ENCODE peak calls at places on chromosome 1, in six cellular contexts. L is AG04450, G is fibroblast of villous mesenchyme, I is PC-3, J is WTC11, Z is OCI-LY7. F is an unnamed sample.

GRCh38 chr1:30765610-30766434 is 8.2 kb upstream of the LAPTM5 start:
- DNase-seq in L (no peak), G (no peak), I (no peak), J (no peak), Z (no peak), F (no peak)

GRCh38 chr1:230144010-230144614 is 77.1 kb downstream of the GALNT2 start:
- DNase-seq in L (no peak), G (no peak), I (no peak), J (no peak), Z (peak; percentile 35), F (no peak)

GRCh38 chr1:81717230-81717629 is 83.5 kb upstream of the ADGRL2 start:
- DNase-seq in L (no peak), G (no peak), I (peak; percentile 93), J (no peak), Z (no peak), F (no peak)

GRCh38 chr1:8315573-8316475 is 2.1 kb upstream of the SLC45A1 start:
- DNase-seq in L (no peak), G (no peak), I (peak; percentile 31), J (peak; percentile 28), Z (no peak), F (no peak)

GRCh38 chr1:212860713-212861581 is 2.9 kb downstream of the FLVCR1 start:
- DNase-seq in L (no peak), G (peak; percentile 80), I (peak; percentile 70), J (no peak), Z (no peak), F (no peak)

GRCh38 chr1:114178940-114179339 is 25.3 kb upstream of the SYT6 start:
- DNase-seq in L (no peak), G (no peak), I (peak; percentile 39), J (no peak), Z (no peak), F (no peak)

GRCh38 chr1:241275981-241276380 is 81.0 kb downstream of the RGS7 start:
- DNase-seq in L (no peak), G (no peak), I (peak; percentile 78), J (no peak), Z (no peak), F (no peak)

GRCh38 chr1:19798486-19799232 is 1.1 kb downstream of the TMCO4 start:
- DNase-seq in L (no peak), G (no peak), I (no peak), J (no peak), Z (no peak), F (no peak)

GRCh38 chr1:64956241-64956640 is 10.1 kb downstream of the JAK1 start:
- DNase-seq in L (no peak), G (peak; percentile 41), I (peak; percentile 24), J (no peak), Z (no peak), F (no peak)

GRCh38 chr1:53145942-53146708 is 3.7 kb upstream of the SLC1A7 start:
- DNase-seq in L (peak; percentile 99), G (peak; percentile 100), I (peak; percentile 99), J (no peak), Z (no peak), F (peak; percentile 98)

GRCh38 chr1:51559064-51559500 is 40.0 kb upstream of the EPS15 start:
- DNase-seq in L (no peak), G (peak; percentile 11), I (no peak), J (no peak), Z (no peak), F (no peak)

GRCh38 chr1:204410764-204411450 is 710 bp downstream of the PPP1R15B start:
- DNase-seq in L (no peak), G (peak; percentile 72), I (peak; percentile 52), J (peak; percentile 42), Z (peak; percentile 24), F (no peak)

GRCh38 chr1:150548632-150549495 is at the start of gene ADAMTSL4:
- DNase-seq in L (no peak), G (peak; percentile 89), I (peak; percentile 65), J (peak; percentile 63), Z (peak; percentile 38), F (no peak)

GRCh38 chr1:29539971-29540370 is 303.6 kb downstream of the PTPRU start:
- DNase-seq in L (no peak), G (no peak), I (no peak), J (no peak), Z (no peak), F (no peak)

GRCh38 chr1:226181996-226182714 is 4.4 kb downstream of the ACBD3 start:
- DNase-seq in L (no peak), G (peak; percentile 83), I (peak; percentile 78), J (peak; percentile 17), Z (peak; percentile 62), F (peak; percentile 8)

GRCh38 chr1:41394918-41395598 is 33.8 kb downstream of the FOXO6 start:
- DNase-seq in L (no peak), G (no peak), I (no peak), J (peak; percentile 78), Z (no peak), F (no peak)

GRCh38 chr1:202716654-202717053 is 6.4 kb upstream of the SYT2 start:
- DNase-seq in L (no peak), G (no peak), I (no peak), J (no peak), Z (no peak), F (peak; percentile 4)

GRCh38 chr1:85406887-85407593 is 57.9 kb downstream of the DDAH1 start:
- DNase-seq in L (peak; percentile 69), G (peak; percentile 83), I (peak; percentile 91), J (no peak), Z (no peak), F (peak; percentile 96)

GRCh38 chr1:109894823-109895719 is 15.6 kb upstream of the CSF1 start:
- DNase-seq in L (no peak), G (no peak), I (no peak), J (no peak), Z (no peak), F (no peak)

GRCh38 chr1:110477041-110477440 is 26.1 kb downstream of the PROK1 start:
- DNase-seq in L (peak; percentile 16), G (peak; percentile 61), I (peak; percentile 90), J (no peak), Z (no peak), F (no peak)

GRCh38 chr1:223710179-223711133 is 1.9 kb upstream of the CAPN2 start:
- DNase-seq in L (no peak), G (no peak), I (no peak), J (no peak), Z (no peak), F (no peak)

GRCh38 chr1:223708651-223709268 is 3.6 kb upstream of the CAPN2 start:
- DNase-seq in L (no peak), G (no peak), I (no peak), J (no peak), Z (no peak), F (no peak)

GRCh38 chr1:223708001-223708359 is 4.4 kb upstream of the CAPN2 start:
- DNase-seq in L (no peak), G (no peak), I (no peak), J (no peak), Z (no peak), F (no peak)

GRCh38 chr1:223711173-223711572 is 1.2 kb upstream of the CAPN2 start:
- DNase-seq in L (no peak), G (no peak), I (peak; percentile 95), J (no peak), Z (no peak), F (no peak)

GRCh38 chr1:223709598-223709997 is 2.7 kb upstream of the CAPN2 start:
- DNase-seq in L (no peak), G (peak; percentile 51), I (peak; percentile 55), J (no peak), Z (no peak), F (no peak)
- TF ChIP-seq CTCF in L (peak; percentile 74), G (peak; percentile 67), I (peak; percentile 73), J (no peak), Z (no peak), F (peak; percentile 50)

DNA sequence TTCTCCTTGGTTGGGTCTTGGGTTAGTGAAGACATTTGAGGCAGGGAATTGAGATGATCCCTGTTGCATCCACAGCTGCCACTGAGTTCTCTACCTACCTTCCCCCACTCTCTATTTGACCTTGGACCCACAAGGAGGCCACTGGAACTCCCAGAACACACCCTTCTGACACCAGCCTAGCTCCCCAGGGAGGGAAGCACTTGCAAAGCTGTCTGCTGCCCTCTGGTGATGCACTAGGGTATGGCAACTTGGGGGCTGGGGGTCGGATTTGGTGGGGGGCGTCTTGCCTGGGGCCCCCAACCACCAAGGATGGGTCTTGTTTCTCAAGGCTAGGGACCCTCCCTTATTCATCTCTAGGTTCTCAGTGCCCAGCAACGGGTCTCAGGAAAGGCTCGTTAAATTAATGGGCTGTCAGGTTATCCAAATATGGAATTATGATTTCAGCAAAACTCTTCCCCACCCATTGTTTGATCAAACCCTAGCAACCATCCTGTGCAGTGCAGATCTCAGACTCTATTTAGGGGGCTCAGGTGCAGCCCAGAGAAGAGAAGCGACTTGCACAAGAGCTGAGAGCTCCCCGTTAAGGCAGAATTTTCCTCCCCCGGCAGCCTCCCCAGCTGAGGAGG is 177.8 kb upstream of the KLHDC7A start:
- DNase-seq in L (no peak), G (no peak), I (no peak), J (peak; percentile 77), Z (peak; percentile 54), F (no peak)
- TF ChIP-seq CTCF in L (peak; percentile 14), G (peak; percentile 8), I (peak; percentile 54), J (peak; percentile 91), Z (peak; percentile 98), F (peak; percentile 32)

DNA sequence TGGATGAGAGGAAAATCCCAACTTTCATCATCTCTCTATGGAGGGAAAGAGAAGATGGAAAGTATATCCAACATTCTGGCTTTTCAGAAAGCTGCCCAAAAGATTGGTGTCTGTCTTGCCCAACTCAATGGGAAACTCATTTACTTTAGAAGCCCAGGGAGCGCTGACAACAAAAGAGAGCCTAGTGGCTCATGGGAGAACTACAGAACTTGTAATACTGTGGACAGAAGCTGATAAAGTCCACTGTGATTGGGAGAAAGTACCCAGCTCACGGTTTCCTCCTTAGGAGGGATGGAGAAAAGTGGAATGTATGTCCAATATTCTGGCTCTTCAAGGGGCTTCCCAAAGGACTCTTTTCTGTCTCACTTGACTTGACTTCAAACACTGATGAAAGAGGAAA is 66.0 kb downstream of the RGS21 start:
- DNase-seq in L (no peak), G (no peak), I (no peak), J (no peak), Z (peak; percentile 4), F (no peak)
- TF ChIP-seq CTCF in L (no peak), G (no peak), I (no peak), J (no peak), Z (no peak), F (no peak)

GRCh38 chr1:208597571-208597970 is 353.4 kb upstream of the PLXNA2 start:
- DNase-seq in L (no peak), G (no peak), I (no peak), J (no peak), Z (no peak), F (no peak)

GRCh38 chr1:208595745-208596144 is 351.6 kb upstream of the PLXNA2 start:
- DNase-seq in L (no peak), G (peak; percentile 15), I (peak; percentile 13), J (no peak), Z (no peak), F (peak; percentile 18)

GRCh38 chr1:208600456-208600855 is 356.3 kb upstream of the PLXNA2 start:
- DNase-seq in L (no peak), G (no peak), I (no peak), J (no peak), Z (no peak), F (no peak)

GRCh38 chr1:208599063-208599462 is 354.9 kb upstream of the PLXNA2 start:
- DNase-seq in L (no peak), G (no peak), I (no peak), J (no peak), Z (no peak), F (no peak)

DNA sequence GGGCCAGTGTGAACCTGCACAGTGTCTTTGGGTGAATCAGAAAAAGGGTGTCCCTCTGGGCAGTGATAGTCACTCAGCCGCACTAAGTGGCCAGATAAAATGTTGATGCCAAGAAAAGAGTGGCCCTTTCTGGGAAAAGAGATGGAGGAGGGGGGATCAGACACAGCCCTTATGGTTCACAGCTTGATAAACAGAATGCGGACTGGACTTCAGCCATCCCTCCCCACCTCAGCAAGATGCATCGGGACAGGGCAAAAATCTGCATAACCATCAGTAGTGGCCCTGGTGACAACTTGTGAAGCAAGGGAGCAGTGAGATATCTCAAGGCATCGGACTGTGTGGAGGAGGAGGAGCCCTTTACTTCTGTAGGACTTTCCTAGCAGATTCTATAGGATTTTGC is 353.8 kb upstream of the PLXNA2 start:
- DNase-seq in L (no peak), G (no peak), I (no peak), J (no peak), Z (no peak), F (no peak)
- TF ChIP-seq CTCF in L (no peak), G (no peak), I (no peak), J (no peak), Z (no peak), F (no peak)

F was measured in astrocyte of the cerebellum.